ENCODE peak calls at places on chromosomes 3 and 15, in five cellular contexts. A, V, X, T and I are unnamed samples.

GRCh38 chr15:58443291-58443690 is 11.5 kb downstream of the LIPC start:
- DNase-seq in A (no peak), V (no peak), X (no peak), T (no peak), I (no peak)

GRCh38 chr15:98853593-98854420 is 153.8 kb downstream of the PGPEP1L start:
- DNase-seq in A (peak), V (no peak), X (no peak), T (peak), I (no peak)

GRCh38 chr15:70248116-70249025 is 150.7 kb upstream of the TLE3 start:
- DNase-seq in A (no peak), V (no peak), X (no peak), T (peak), I (peak)

GRCh38 chr3:142930510-142930909 is 33.0 kb downstream of the PAQR9 start:
- DNase-seq in A (no peak), V (no peak), X (no peak), T (no peak), I (no peak)

GRCh38 chr15:40392986-40393948 is 10.7 kb downstream of the KNSTRN start:
- DNase-seq in A (no peak), V (no peak), X (no peak), T (no peak), I (no peak)

GRCh38 chr3:44016818-44017217 is 224.9 kb upstream of the TOPAZ1 start:
- DNase-seq in A (no peak), V (no peak), X (no peak), T (no peak), I (no peak)

GRCh38 chr3:188497021-188497420 is 343.1 kb downstream of the LPP start:
- DNase-seq in A (no peak), V (no peak), X (no peak), T (no peak), I (no peak)

GRCh38 chr3:165624761-165625160 is 212.5 kb downstream of the BCHE start:
- DNase-seq in A (no peak), V (no peak), X (no peak), T (no peak), I (no peak)

GRCh38 chr15:91890614-91891013 is 37.1 kb downstream of the SLCO3A1 start:
- DNase-seq in A (no peak), V (no peak), X (no peak), T (no peak), I (no peak)

GRCh38 chr15:55694652-55695150 is 48.3 kb downstream of the PRTG start:
- DNase-seq in A (no peak), V (no peak), X (no peak), T (peak), I (no peak)

GRCh38 chr15:38961886-38962285 is 397.3 kb upstream of the RASGRP1 start:
- DNase-seq in A (no peak), V (no peak), X (no peak), T (no peak), I (no peak)

GRCh38 chr3:113231827-113232253 is 20.5 kb downstream of the BOC start:
- DNase-seq in A (no peak), V (no peak), X (no peak), T (no peak), I (no peak)

GRCh38 chr3:127747751-127748521 is 74.4 kb downstream of the MGLL start:
- DNase-seq in A (peak), V (no peak), X (no peak), T (no peak), I (no peak)

GRCh38 chr15:79357566-79357965 is 46.7 kb downstream of the TMED3 start:
- DNase-seq in A (no peak), V (no peak), X (no peak), T (no peak), I (no peak)

GRCh38 chr3:17088602-17089313 is 204.0 kb downstream of the PLCL2 start:
- DNase-seq in A (no peak), V (no peak), X (no peak), T (no peak), I (no peak)

GRCh38 chr3:197730200-197730599 is 6.5 kb downstream of the RUBCN start:
- DNase-seq in A (no peak), V (no peak), X (no peak), T (no peak), I (no peak)

GRCh38 chr3:100732435-100732834 is 23.1 kb downstream of the TFG start:
- DNase-seq in A (no peak), V (no peak), X (no peak), T (no peak), I (no peak)

GRCh38 chr3:132421832-132422231 is 4.5 kb downstream of the DNAJC13 start:
- DNase-seq in A (no peak), V (no peak), X (no peak), T (no peak), I (no peak)

GRCh38 chr3:156161172-156161571 is 40.8 kb downstream of the KCNAB1 start:
- DNase-seq in A (no peak), V (no peak), X (no peak), T (no peak), I (no peak)

GRCh38 chr3:196639517-196640500 is at the start of gene NRROS:
- DNase-seq in A (peak), V (no peak), X (peak), T (peak), I (peak)

GRCh38 chr15:50543556-50543955 is 2.9 kb downstream of the USP50 start:
- DNase-seq in A (no peak), V (no peak), X (no peak), T (no peak), I (no peak)

GRCh38 chr3:159453036-159453435 is 535.6 kb upstream of the IL12A start:
- DNase-seq in A (no peak), V (no peak), X (no peak), T (no peak), I (no peak)

GRCh38 chr3:3806092-3806491 is 6.9 kb downstream of the LRRN1 start:
- DNase-seq in A (no peak), V (no peak), X (no peak), T (no peak), I (no peak)

GRCh38 chr15:60928987-60929386 is 300.1 kb downstream of the RORA start:
- DNase-seq in A (no peak), V (no peak), X (no peak), T (no peak), I (no peak)

GRCh38 chr15:71575474-71576045 is 234.8 kb upstream of the NR2E3 start:
- DNase-seq in A (no peak), V (no peak), X (no peak), T (no peak), I (no peak)

GRCh38 chr15:70870066-70870465 is 16.1 kb upstream of the LARP6 start:
- DNase-seq in A (no peak), V (no peak), X (no peak), T (no peak), I (no peak)

GRCh38 chr15:99586121-99586520 is 20.3 kb downstream of the MEF2A start:
- DNase-seq in A (no peak), V (no peak), X (no peak), T (no peak), I (no peak)

GRCh38 chr15:57446393-57446792 is 70.1 kb downstream of the CGNL1 start:
- DNase-seq in A (no peak), V (no peak), X (no peak), T (no peak), I (no peak)

GRCh38 chr15:25088261-25088790 is 133.5 kb downstream of the SNRPN start:
- DNase-seq in A (no peak), V (peak), X (no peak), T (no peak), I (no peak)

GRCh38 chr3:193978446-193978845 is 157.5 kb upstream of the HES1 start:
- DNase-seq in A (no peak), V (no peak), X (no peak), T (no peak), I (no peak)

GRCh38 chr3:105527949-105528348 is 161.2 kb downstream of the ALCAM start:
- DNase-seq in A (no peak), V (no peak), X (no peak), T (no peak), I (no peak)

GRCh38 chr3:127488740-127489139 is 101.8 kb downstream of the TPRA1 start:
- DNase-seq in A (no peak), V (peak), X (no peak), T (no peak), I (no peak)

GRCh38 chr3:135757421-135757820 is 208.1 kb upstream of the PPP2R3A start:
- DNase-seq in A (no peak), V (no peak), X (no peak), T (no peak), I (no peak)

GRCh38 chr3:4988815-4989648 is 9.8 kb downstream of the BHLHE40 start:
- DNase-seq in A (no peak), V (no peak), X (no peak), T (no peak), I (no peak)